ENCODE peak calls at places on chromosomes 3 and 15, in six cellular contexts. G, M, J, N, Y and O are unnamed samples.

GRCh38 chr15:43749690-43750345 is 3.6 kb downstream of the PDIA3 start:
- DNase-seq in G (no peak), M (peak; percentile 46), J (no peak), N (no peak), Y (no peak), O (no peak)

GRCh38 chr3:194466761-194467356 is 19.9 kb downstream of the ATP13A3 start:
- DNase-seq in G (no peak), M (no peak), J (no peak), N (no peak), Y (no peak), O (no peak)

GRCh38 chr3:14418670-14419250 is 16.4 kb downstream of the SLC6A6 start:
- DNase-seq in G (peak; percentile 71), M (no peak), J (no peak), N (no peak), Y (no peak), O (no peak)

GRCh38 chr15:66251790-66252355 is 1.7 kb downstream of the MEGF11 start:
- DNase-seq in G (peak; percentile 65), M (no peak), J (no peak), N (no peak), Y (peak; percentile 30), O (no peak)

GRCh38 chr15:44729394-44729913 is 6.9 kb upstream of the TRIM69 start:
- DNase-seq in G (peak; percentile 60), M (peak; percentile 54), J (no peak), N (no peak), Y (no peak), O (no peak)

GRCh38 chr15:52309154-52309548 is 13.5 kb upstream of the MYO5C start:
- DNase-seq in G (no peak), M (no peak), J (no peak), N (no peak), Y (no peak), O (no peak)

GRCh38 chr3:12968541-12968940 is 104.7 kb downstream of the IQSEC1 start:
- DNase-seq in G (no peak), M (no peak), J (no peak), N (no peak), Y (no peak), O (no peak)

GRCh38 chr15:51162865-51163762 is 68.4 kb upstream of the TNFAIP8L3 start:
- DNase-seq in G (peak; percentile 82), M (peak; percentile 54), J (peak; percentile 21), N (peak; percentile 80), Y (peak; percentile 74), O (peak; percentile 31)

GRCh38 chr3:151552589-151552988 is 91.7 kb upstream of the IGSF10 start:
- DNase-seq in G (no peak), M (no peak), J (no peak), N (peak; percentile 5), Y (no peak), O (peak; percentile 33)

GRCh38 chr15:59933607-59934006 is 70.5 kb upstream of the FOXB1 start:
- DNase-seq in G (no peak), M (no peak), J (no peak), N (peak; percentile 44), Y (no peak), O (no peak)

GRCh38 chr3:174859756-174860155 is 622 bp downstream of the NAALADL2 start:
- DNase-seq in G (peak; percentile 16), M (no peak), J (no peak), N (no peak), Y (no peak), O (no peak)

GRCh38 chr3:13194285-13195209 is 121.3 kb upstream of the IQSEC1 start:
- DNase-seq in G (no peak), M (no peak), J (no peak), N (no peak), Y (no peak), O (no peak)

GRCh38 chr3:138148503-138148902 is 16.3 kb upstream of the A4GNT start:
- DNase-seq in G (no peak), M (no peak), J (no peak), N (no peak), Y (no peak), O (no peak)

GRCh38 chr3:152254031-152254430 is 14.7 kb upstream of the MBNL1 start:
- DNase-seq in G (no peak), M (no peak), J (no peak), N (no peak), Y (no peak), O (no peak)

GRCh38 chr3:187807086-187807862 is 62.0 kb upstream of the BCL6 start:
- DNase-seq in G (no peak), M (peak; percentile 55), J (no peak), N (no peak), Y (no peak), O (no peak)

GRCh38 chr3:113018461-113019181 is 27.8 kb downstream of the GTPBP8 start:
- DNase-seq in G (no peak), M (peak; percentile 26), J (no peak), N (no peak), Y (no peak), O (no peak)

GRCh38 chr3:158950131-158950901 is 148.5 kb downstream of the MFSD1 start:
- DNase-seq in G (no peak), M (no peak), J (no peak), N (no peak), Y (no peak), O (no peak)

GRCh38 chr3:197667968-197668367 is 68.7 kb downstream of the RUBCN start:
- DNase-seq in G (no peak), M (no peak), J (no peak), N (no peak), Y (no peak), O (no peak)

GRCh38 chr15:100060276-100060926 is 281.4 kb downstream of the ADAMTS17 start:
- DNase-seq in G (no peak), M (no peak), J (no peak), N (peak; percentile 48), Y (no peak), O (no peak)

GRCh38 chr3:58271901-58272501 is 34.0 kb upstream of the RPP14 start:
- DNase-seq in G (no peak), M (no peak), J (no peak), N (peak; percentile 78), Y (no peak), O (no peak)

GRCh38 chr3:147604136-147604535 is 195.0 kb downstream of the ZIC1 start:
- DNase-seq in G (no peak), M (no peak), J (no peak), N (no peak), Y (no peak), O (no peak)

GRCh38 chr15:52146776-52147175 is 34.2 kb upstream of the BCL2L10 start:
- DNase-seq in G (no peak), M (no peak), J (no peak), N (no peak), Y (no peak), O (no peak)

GRCh38 chr15:86751116-86751515 is 671.4 kb downstream of the AGBL1 start:
- DNase-seq in G (no peak), M (no peak), J (no peak), N (no peak), Y (no peak), O (no peak)

GRCh38 chr15:74203914-74204431 is 1.4 kb upstream of the STRA6 start:
- DNase-seq in G (peak; percentile 67), M (no peak), J (no peak), N (peak; percentile 72), Y (no peak), O (peak; percentile 91)

GRCh38 chr15:78453447-78453846 is 15.4 kb downstream of the IREB2 start:
- DNase-seq in G (no peak), M (no peak), J (no peak), N (no peak), Y (no peak), O (no peak)

GRCh38 chr15:70426065-70426821 is 328.5 kb upstream of the TLE3 start:
- DNase-seq in G (no peak), M (no peak), J (no peak), N (no peak), Y (no peak), O (peak; percentile 20)

GRCh38 chr15:41932939-41933725 is 39.2 kb downstream of the EHD4 start:
- DNase-seq in G (peak; percentile 27), M (no peak), J (no peak), N (no peak), Y (no peak), O (no peak)

GRCh38 chr3:151501171-151501790 is 40.4 kb upstream of the IGSF10 start:
- DNase-seq in G (peak; percentile 7), M (no peak), J (no peak), N (no peak), Y (no peak), O (no peak)

GRCh38 chr15:92924216-92924615 is 24.1 kb downstream of the CHD2 start:
- DNase-seq in G (no peak), M (no peak), J (no peak), N (no peak), Y (no peak), O (no peak)

GRCh38 chr3:136818191-136818850 is 605 bp upstream of the SLC35G2 start:
- DNase-seq in G (peak; percentile 66), M (peak; percentile 17), J (no peak), N (peak; percentile 91), Y (peak; percentile 4), O (no peak)

GRCh38 chr15:66952756-66953522 is 112.5 kb upstream of the SMAD3 start:
- DNase-seq in G (no peak), M (no peak), J (no peak), N (no peak), Y (no peak), O (no peak)

GRCh38 chr15:42031211-42031915 is 10.5 kb upstream of the PLA2G4E start:
- DNase-seq in G (no peak), M (no peak), J (no peak), N (peak; percentile 41), Y (no peak), O (no peak)

GRCh38 chr3:74135808-74136207 is 478.7 kb downstream of the CNTN3 start:
- DNase-seq in G (no peak), M (no peak), J (no peak), N (no peak), Y (no peak), O (no peak)